ENCODE peak calls at places on chromosomes 4 and X, in eight cellular contexts. Z, X, Q, R, G, L, H and E are unnamed samples.
A peak's percentile ranks its signal among the peaks of the same experiment; 100 is the strongest.

GRCh38 chr4:123127865-123128264 is 205.5 kb upstream of the NUDT6 start:
- DNase-seq in H (no peak), Q (no peak), R (no peak), L (peak; percentile 49), G (no peak), Z (no peak), X (no peak), E (no peak)

GRCh38 chr4:130043796-130044195 is 947.8 kb downstream of the C4orf33 start:
- DNase-seq in Z (no peak), R (no peak), Q (no peak), H (no peak), X (peak; percentile 43), G (no peak), L (peak; percentile 54), E (no peak)

GRCh38 chrX:30607155-30607554 is 29.6 kb upstream of the TASL start:
- DNase-seq in L (no peak), G (no peak), Q (no peak), Z (no peak), X (no peak), R (no peak), H (no peak), E (no peak)

GRCh38 chr4:14856076-14856926 is 146.0 kb upstream of the CPEB2 start:
- DNase-seq in Q (peak; percentile 4), G (peak; percentile 71), X (peak; percentile 88), Z (no peak), H (no peak), R (peak; percentile 86), L (peak; percentile 35), E (peak; percentile 94)

GRCh38 chrX:45400380-45400779 is 199.7 kb upstream of the DIPK2B start:
- DNase-seq in R (no peak), Q (no peak), L (no peak), X (no peak), G (no peak), H (no peak), Z (no peak), E (no peak)

GRCh38 chr4:1367936-1368289 is 20.9 kb downstream of the UVSSA start:
- DNase-seq in X (no peak), L (no peak), Z (no peak), Q (no peak), R (no peak), G (no peak), H (no peak), E (no peak)

GRCh38 chr4:54254915-54255246 is 25.8 kb downstream of the PDGFRA start:
- DNase-seq in Q (no peak), G (no peak), L (no peak), H (no peak), R (no peak), Z (no peak), X (no peak), E (no peak)

GRCh38 chrX:71195959-71196727 is 26.9 kb upstream of the GJB1 start:
- DNase-seq in G (no peak), X (no peak), R (no peak), L (no peak), Z (no peak), H (no peak), Q (no peak), E (peak; percentile 15)

GRCh38 chr4:40579983-40580382 is 49.7 kb downstream of the RBM47 start:
- DNase-seq in Z (no peak), H (no peak), R (no peak), L (no peak), G (no peak), Q (no peak), X (peak; percentile 52), E (no peak)

GRCh38 chr4:52052475-52052780 is 1.3 kb downstream of the SPATA18 start:
- DNase-seq in H (no peak), L (peak; percentile 21), G (no peak), X (no peak), Z (no peak), Q (peak; percentile 54), R (no peak), E (peak; percentile 9)

GRCh38 chr4:114384629-114385028 is 214.0 kb upstream of the UGT8 start:
- DNase-seq in X (peak; percentile 44), G (no peak), R (peak; percentile 53), H (no peak), L (peak; percentile 62), Z (peak; percentile 29), Q (peak; percentile 18), E (peak; percentile 51)

GRCh38 chr4:107999932-108000539 is 10.3 kb downstream of the HADH start:
- DNase-seq in X (no peak), Q (no peak), Z (no peak), L (no peak), G (no peak), R (no peak), H (no peak), E (peak; percentile 42)

GRCh38 chrX:96929036-96929435 is 45.3 kb downstream of the RPA4 start:
- DNase-seq in R (no peak), L (no peak), X (no peak), Q (no peak), Z (no peak), G (no peak), H (no peak), E (no peak)

GRCh38 chr4:20259707-20260106 is 8.0 kb downstream of the SLIT2 start:
- DNase-seq in L (peak; percentile 36), R (no peak), G (no peak), X (no peak), Z (no peak), Q (no peak), H (no peak), E (no peak)

GRCh38 chrX:100731441-100732281 is at the start of gene SYTL4:
- DNase-seq in R (peak; percentile 7), L (peak; percentile 57), H (peak; percentile 53), X (no peak), Z (peak; percentile 60), Q (no peak), G (peak; percentile 43), E (no peak)
- H3K4me3 ChIP-seq in R (peak within 1 kb of the TSS; percentile 66), L (peak within 1 kb of the TSS; percentile 74), H (peak within 1 kb of the TSS; percentile 40), X (peak within 1 kb of the TSS; percentile 93), Z (peak within 1 kb of the TSS; percentile 67), Q (peak within 1 kb of the TSS; percentile 26), G (peak within 1 kb of the TSS; percentile 39), E (no peak within 1 kb of the TSS)

DNA sequence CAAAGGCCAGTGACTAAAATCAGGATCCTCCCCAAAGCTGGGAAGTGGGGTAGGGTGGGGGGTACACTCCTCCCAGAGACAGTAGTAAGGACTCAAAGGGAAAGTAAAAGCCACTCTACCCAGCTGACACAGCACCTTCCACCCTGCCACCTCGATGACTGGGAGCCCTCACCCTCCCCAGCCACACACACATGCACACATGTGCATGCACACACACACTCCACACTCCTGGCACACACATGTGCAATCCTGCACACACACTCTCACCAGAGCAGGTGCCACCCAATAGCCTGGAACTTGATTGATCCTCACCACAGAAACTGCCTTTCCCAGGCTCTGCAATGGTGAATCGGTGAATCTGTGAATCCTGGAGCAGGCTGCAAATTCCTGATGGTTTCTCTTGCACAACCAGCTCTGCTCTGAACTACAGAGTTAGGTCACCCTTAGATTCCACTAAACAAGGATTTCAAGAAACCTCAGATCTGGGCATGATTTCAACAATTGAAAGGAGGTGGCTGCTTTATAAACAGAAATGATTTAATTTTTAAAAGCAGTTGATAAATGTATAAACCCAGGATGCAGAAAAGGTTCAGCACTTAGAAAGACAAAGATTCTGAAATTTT is 21.5 kb downstream of the AMOT start:
- DNase-seq in Q (no peak), H (no peak), R (no peak), X (no peak), G (no peak), Z (no peak), L (no peak), E (no peak)
- TF ChIP-seq MAX in Q (no peak), H (no peak), R (no peak), X (no peak), G (no peak), Z (no peak), L (no peak), E (no peak)

GRCh38 chrX:41442824-41443560 is 4.2 kb upstream of the NYX start:
- DNase-seq in X (no peak), R (no peak), Z (no peak), H (no peak), G (no peak), Q (no peak), L (no peak), E (peak; percentile 14)

GRCh38 chrX:41441934-41442823 is 5.0 kb upstream of the NYX start:
- DNase-seq in Q (peak; percentile 84), X (peak; percentile 94), R (peak; percentile 64), Z (peak; percentile 94), G (peak; percentile 97), H (peak; percentile 92), L (peak; percentile 53), E (peak; percentile 94)

GRCh38 chrX:41447897-41448296 is 754 bp downstream of the NYX start:
- DNase-seq in X (no peak), G (no peak), H (no peak), Z (no peak), R (no peak), L (no peak), Q (no peak), E (no peak)

GRCh38 chrX:41445781-41446358 is 1.3 kb upstream of the NYX start:
- DNase-seq in H (no peak), Q (no peak), G (no peak), X (no peak), L (no peak), Z (no peak), R (no peak), E (no peak)

GRCh38 chrX:41445171-41445570 is 2.0 kb upstream of the NYX start:
- DNase-seq in R (no peak), G (no peak), L (no peak), Z (no peak), X (no peak), Q (no peak), H (no peak), E (peak; percentile 28)
- H3K4me3 ChIP-seq in R (no peak overlapping the region), G (no peak overlapping the region), L (no peak overlapping the region), Z (no peak overlapping the region), X (no peak overlapping the region), Q (no peak overlapping the region), H (no peak overlapping the region), E (no peak overlapping the region)

GRCh38 chr4:121217385-121217784 is 53.3 kb upstream of the TNIP3 start:
- DNase-seq in Q (no peak), G (no peak), L (no peak), H (no peak), X (no peak), Z (no peak), R (no peak), E (peak; percentile 38)

GRCh38 chr4:121220698-121221097 is 56.6 kb upstream of the TNIP3 start:
- DNase-seq in R (no peak), X (no peak), G (no peak), H (no peak), Q (no peak), L (no peak), Z (no peak), E (no peak)

GRCh38 chr4:121221608-121222007 is 57.5 kb upstream of the TNIP3 start:
- DNase-seq in R (no peak), L (no peak), G (no peak), Q (no peak), Z (no peak), H (no peak), X (no peak), E (no peak)

GRCh38 chr4:121221201-121221600 is 57.1 kb upstream of the TNIP3 start:
- DNase-seq in R (no peak), Q (no peak), G (no peak), Z (no peak), X (no peak), L (no peak), H (no peak), E (no peak)

DNA sequence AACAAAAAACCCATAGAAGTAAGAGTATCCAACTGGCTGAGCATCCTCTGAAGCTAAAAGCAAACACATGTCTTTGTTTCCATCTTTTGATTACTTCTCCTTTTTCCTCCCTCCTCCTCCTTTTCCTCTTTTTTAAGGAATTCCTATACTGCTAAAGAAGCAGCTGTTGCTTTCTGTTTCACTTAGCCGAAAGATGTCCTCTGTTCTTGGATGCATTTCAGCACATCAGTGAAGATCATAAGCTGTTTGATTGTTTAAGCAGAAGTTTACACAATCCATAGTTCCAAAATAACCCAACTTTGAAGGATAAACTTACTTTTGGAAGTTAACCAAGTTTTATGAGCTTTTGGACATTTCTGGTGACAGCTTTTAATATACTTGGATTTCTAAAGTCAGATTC is 55.1 kb upstream of the TNIP3 start:
- DNase-seq in L (no peak), Z (no peak), H (no peak), Q (no peak), R (no peak), G (no peak), X (no peak), E (no peak)
- TF ChIP-seq MAX in L (no peak), Z (no peak), H (no peak), Q (no peak), R (no peak), G (no peak), X (no peak), E (no peak)